ENCODE peak calls at places on chromosome 13, in ten cellular contexts. One of them, this sample, is unnamed.

GRCh38 chr13:80164451-80164850 is 176.5 kb downstream of the SPRY2 start:
- DNase-seq in activated CD4-positive, alpha-beta T cell treated with anti-CD3 and anti-CD28 coated beads, Interleukin-2, amount 50 U/mL, for 24 hours: no peak
- DNase-seq in HS-5: no peak
- DNase-seq in aorta: no peak
- DNase-seq in C1 segment of cervical spinal cord: no peak
- DNase-seq in Calu3: no peak
- DNase-seq in naive thymus-derived CD8-positive, alpha-beta T cell: no peak
- DNase-seq in iris pigment epithelial cell: no peak
- DNase-seq in non-pigmented ciliary epithelial cell: no peak
- DNase-seq in hypothalamus: no peak
- DNase-seq in this sample: no peak

GRCh38 chr13:109154546-109154945 is 525.1 kb downstream of the MYO16 start:
- DNase-seq in activated CD4-positive, alpha-beta T cell treated with anti-CD3 and anti-CD28 coated beads, Interleukin-2, amount 50 U/mL, for 24 hours: no peak
- DNase-seq in HS-5: no peak
- DNase-seq in aorta: no peak
- DNase-seq in C1 segment of cervical spinal cord: no peak
- DNase-seq in Calu3: no peak
- DNase-seq in naive thymus-derived CD8-positive, alpha-beta T cell: no peak
- DNase-seq in iris pigment epithelial cell: peak
- DNase-seq in non-pigmented ciliary epithelial cell: no peak
- DNase-seq in hypothalamus: no peak
- DNase-seq in this sample: no peak

GRCh38 chr13:95087746-95088305 is 213.4 kb downstream of the ABCC4 start:
- DNase-seq in activated CD4-positive, alpha-beta T cell treated with anti-CD3 and anti-CD28 coated beads, Interleukin-2, amount 50 U/mL, for 24 hours: no peak
- DNase-seq in HS-5: no peak
- DNase-seq in aorta: no peak
- DNase-seq in C1 segment of cervical spinal cord: no peak
- DNase-seq in Calu3: no peak
- DNase-seq in naive thymus-derived CD8-positive, alpha-beta T cell: no peak
- DNase-seq in iris pigment epithelial cell: peak
- DNase-seq in non-pigmented ciliary epithelial cell: peak
- DNase-seq in hypothalamus: no peak
- DNase-seq in this sample: no peak

GRCh38 chr13:98794498-98794897 is 42.0 kb upstream of the SLC15A1 start:
- DNase-seq in activated CD4-positive, alpha-beta T cell treated with anti-CD3 and anti-CD28 coated beads, Interleukin-2, amount 50 U/mL, for 24 hours: no peak
- DNase-seq in HS-5: no peak
- DNase-seq in aorta: no peak
- DNase-seq in C1 segment of cervical spinal cord: no peak
- DNase-seq in Calu3: no peak
- DNase-seq in naive thymus-derived CD8-positive, alpha-beta T cell: no peak
- DNase-seq in iris pigment epithelial cell: no peak
- DNase-seq in non-pigmented ciliary epithelial cell: no peak
- DNase-seq in hypothalamus: no peak
- DNase-seq in this sample: no peak

GRCh38 chr13:97809576-97809975 is 143.9 kb upstream of the IPO5 start:
- DNase-seq in activated CD4-positive, alpha-beta T cell treated with anti-CD3 and anti-CD28 coated beads, Interleukin-2, amount 50 U/mL, for 24 hours: no peak
- DNase-seq in HS-5: no peak
- DNase-seq in aorta: no peak
- DNase-seq in C1 segment of cervical spinal cord: no peak
- DNase-seq in Calu3: no peak
- DNase-seq in naive thymus-derived CD8-positive, alpha-beta T cell: no peak
- DNase-seq in iris pigment epithelial cell: peak
- DNase-seq in non-pigmented ciliary epithelial cell: no peak
- DNase-seq in hypothalamus: no peak
- DNase-seq in this sample: no peak

GRCh38 chr13:86052141-86052540 is 252.9 kb upstream of the SLITRK6 start:
- DNase-seq in activated CD4-positive, alpha-beta T cell treated with anti-CD3 and anti-CD28 coated beads, Interleukin-2, amount 50 U/mL, for 24 hours: no peak
- DNase-seq in HS-5: no peak
- DNase-seq in aorta: no peak
- DNase-seq in C1 segment of cervical spinal cord: no peak
- DNase-seq in Calu3: no peak
- DNase-seq in naive thymus-derived CD8-positive, alpha-beta T cell: no peak
- DNase-seq in iris pigment epithelial cell: no peak
- DNase-seq in non-pigmented ciliary epithelial cell: no peak
- DNase-seq in hypothalamus: no peak
- DNase-seq in this sample: no peak

GRCh38 chr13:113882266-113882627 is 18.4 kb upstream of the GAS6 start:
- DNase-seq in activated CD4-positive, alpha-beta T cell treated with anti-CD3 and anti-CD28 coated beads, Interleukin-2, amount 50 U/mL, for 24 hours: no peak
- DNase-seq in HS-5: no peak
- DNase-seq in aorta: peak
- DNase-seq in C1 segment of cervical spinal cord: no peak
- DNase-seq in Calu3: no peak
- DNase-seq in naive thymus-derived CD8-positive, alpha-beta T cell: no peak
- DNase-seq in iris pigment epithelial cell: no peak
- DNase-seq in non-pigmented ciliary epithelial cell: no peak
- DNase-seq in hypothalamus: no peak
- DNase-seq in this sample: no peak

GRCh38 chr13:100815476-100816046 is 141.0 kb upstream of the TMTC4 start:
- DNase-seq in activated CD4-positive, alpha-beta T cell treated with anti-CD3 and anti-CD28 coated beads, Interleukin-2, amount 50 U/mL, for 24 hours: no peak
- DNase-seq in HS-5: no peak
- DNase-seq in aorta: no peak
- DNase-seq in C1 segment of cervical spinal cord: no peak
- DNase-seq in Calu3: no peak
- DNase-seq in naive thymus-derived CD8-positive, alpha-beta T cell: no peak
- DNase-seq in iris pigment epithelial cell: no peak
- DNase-seq in non-pigmented ciliary epithelial cell: no peak
- DNase-seq in hypothalamus: no peak
- DNase-seq in this sample: no peak

GRCh38 chr13:111370147-111370546 is 49.7 kb downstream of the TEX29 start:
- DNase-seq in activated CD4-positive, alpha-beta T cell treated with anti-CD3 and anti-CD28 coated beads, Interleukin-2, amount 50 U/mL, for 24 hours: no peak
- DNase-seq in HS-5: no peak
- DNase-seq in aorta: no peak
- DNase-seq in C1 segment of cervical spinal cord: no peak
- DNase-seq in Calu3: no peak
- DNase-seq in naive thymus-derived CD8-positive, alpha-beta T cell: no peak
- DNase-seq in iris pigment epithelial cell: no peak
- DNase-seq in non-pigmented ciliary epithelial cell: no peak
- DNase-seq in hypothalamus: no peak
- DNase-seq in this sample: no peak

GRCh38 chr13:94305463-94305862 is 174.0 kb downstream of the DCT start:
- DNase-seq in activated CD4-positive, alpha-beta T cell treated with anti-CD3 and anti-CD28 coated beads, Interleukin-2, amount 50 U/mL, for 24 hours: no peak
- DNase-seq in HS-5: peak
- DNase-seq in aorta: no peak
- DNase-seq in C1 segment of cervical spinal cord: no peak
- DNase-seq in Calu3: no peak
- DNase-seq in naive thymus-derived CD8-positive, alpha-beta T cell: no peak
- DNase-seq in iris pigment epithelial cell: peak
- DNase-seq in non-pigmented ciliary epithelial cell: no peak
- DNase-seq in hypothalamus: no peak
- DNase-seq in this sample: no peak

GRCh38 chr13:98041081-98041820 is 87.8 kb downstream of the IPO5 start:
- DNase-seq in activated CD4-positive, alpha-beta T cell treated with anti-CD3 and anti-CD28 coated beads, Interleukin-2, amount 50 U/mL, for 24 hours: no peak
- DNase-seq in HS-5: no peak
- DNase-seq in aorta: no peak
- DNase-seq in C1 segment of cervical spinal cord: no peak
- DNase-seq in Calu3: no peak
- DNase-seq in naive thymus-derived CD8-positive, alpha-beta T cell: no peak
- DNase-seq in iris pigment epithelial cell: no peak
- DNase-seq in non-pigmented ciliary epithelial cell: no peak
- DNase-seq in hypothalamus: no peak
- DNase-seq in this sample: no peak

GRCh38 chr13:96958286-96958891 is 35.9 kb downstream of the OXGR1 start:
- DNase-seq in activated CD4-positive, alpha-beta T cell treated with anti-CD3 and anti-CD28 coated beads, Interleukin-2, amount 50 U/mL, for 24 hours: no peak
- DNase-seq in HS-5: no peak
- DNase-seq in aorta: no peak
- DNase-seq in C1 segment of cervical spinal cord: no peak
- DNase-seq in Calu3: no peak
- DNase-seq in naive thymus-derived CD8-positive, alpha-beta T cell: no peak
- DNase-seq in iris pigment epithelial cell: peak
- DNase-seq in non-pigmented ciliary epithelial cell: no peak
- DNase-seq in hypothalamus: no peak
- DNase-seq in this sample: no peak

GRCh38 chr13:44307844-44308243 is 65.8 kb upstream of the SERP2 start:
- DNase-seq in activated CD4-positive, alpha-beta T cell treated with anti-CD3 and anti-CD28 coated beads, Interleukin-2, amount 50 U/mL, for 24 hours: no peak
- DNase-seq in HS-5: no peak
- DNase-seq in aorta: no peak
- DNase-seq in C1 segment of cervical spinal cord: no peak
- DNase-seq in Calu3: no peak
- DNase-seq in naive thymus-derived CD8-positive, alpha-beta T cell: no peak
- DNase-seq in iris pigment epithelial cell: no peak
- DNase-seq in non-pigmented ciliary epithelial cell: no peak
- DNase-seq in hypothalamus: no peak
- DNase-seq in this sample: no peak

GRCh38 chr13:33227927-33228644 is 57.5 kb downstream of the STARD13 start:
- DNase-seq in activated CD4-positive, alpha-beta T cell treated with anti-CD3 and anti-CD28 coated beads, Interleukin-2, amount 50 U/mL, for 24 hours: no peak
- DNase-seq in HS-5: no peak
- DNase-seq in aorta: no peak
- DNase-seq in C1 segment of cervical spinal cord: no peak
- DNase-seq in Calu3: no peak
- DNase-seq in naive thymus-derived CD8-positive, alpha-beta T cell: no peak
- DNase-seq in iris pigment epithelial cell: no peak
- DNase-seq in non-pigmented ciliary epithelial cell: no peak
- DNase-seq in hypothalamus: no peak
- DNase-seq in this sample: no peak

GRCh38 chr13:19910336-19911072 is 47.1 kb upstream of the ZMYM5 start:
- DNase-seq in activated CD4-positive, alpha-beta T cell treated with anti-CD3 and anti-CD28 coated beads, Interleukin-2, amount 50 U/mL, for 24 hours: no peak
- DNase-seq in HS-5: peak
- DNase-seq in aorta: no peak
- DNase-seq in C1 segment of cervical spinal cord: no peak
- DNase-seq in Calu3: peak
- DNase-seq in naive thymus-derived CD8-positive, alpha-beta T cell: no peak
- DNase-seq in iris pigment epithelial cell: peak
- DNase-seq in non-pigmented ciliary epithelial cell: peak
- DNase-seq in hypothalamus: no peak
- DNase-seq in this sample: no peak

GRCh38 chr13:42041017-42041683 is 7.3 kb upstream of the DGKH start:
- DNase-seq in activated CD4-positive, alpha-beta T cell treated with anti-CD3 and anti-CD28 coated beads, Interleukin-2, amount 50 U/mL, for 24 hours: peak
- DNase-seq in HS-5: peak
- DNase-seq in aorta: peak
- DNase-seq in C1 segment of cervical spinal cord: peak
- DNase-seq in Calu3: peak
- DNase-seq in naive thymus-derived CD8-positive, alpha-beta T cell: peak
- DNase-seq in iris pigment epithelial cell: peak
- DNase-seq in non-pigmented ciliary epithelial cell: no peak
- DNase-seq in hypothalamus: peak
- DNase-seq in this sample: peak

GRCh38 chr13:112182831-112183543 is 116.0 kb downstream of the SOX1 start:
- DNase-seq in activated CD4-positive, alpha-beta T cell treated with anti-CD3 and anti-CD28 coated beads, Interleukin-2, amount 50 U/mL, for 24 hours: no peak
- DNase-seq in HS-5: no peak
- DNase-seq in aorta: peak
- DNase-seq in C1 segment of cervical spinal cord: no peak
- DNase-seq in Calu3: no peak
- DNase-seq in naive thymus-derived CD8-positive, alpha-beta T cell: no peak
- DNase-seq in iris pigment epithelial cell: no peak
- DNase-seq in non-pigmented ciliary epithelial cell: no peak
- DNase-seq in hypothalamus: no peak
- DNase-seq in this sample: no peak

GRCh38 chr13:90686438-90686837 is 661.0 kb upstream of the MIR17HG start:
- DNase-seq in activated CD4-positive, alpha-beta T cell treated with anti-CD3 and anti-CD28 coated beads, Interleukin-2, amount 50 U/mL, for 24 hours: no peak
- DNase-seq in HS-5: peak
- DNase-seq in aorta: no peak
- DNase-seq in C1 segment of cervical spinal cord: no peak
- DNase-seq in Calu3: no peak
- DNase-seq in naive thymus-derived CD8-positive, alpha-beta T cell: no peak
- DNase-seq in iris pigment epithelial cell: peak
- DNase-seq in non-pigmented ciliary epithelial cell: peak
- DNase-seq in hypothalamus: no peak
- DNase-seq in this sample: no peak

GRCh38 chr13:36395280-36395679 is 37.0 kb upstream of the CCNA1 start:
- DNase-seq in activated CD4-positive, alpha-beta T cell treated with anti-CD3 and anti-CD28 coated beads, Interleukin-2, amount 50 U/mL, for 24 hours: no peak
- DNase-seq in HS-5: no peak
- DNase-seq in aorta: no peak
- DNase-seq in C1 segment of cervical spinal cord: no peak
- DNase-seq in Calu3: no peak
- DNase-seq in naive thymus-derived CD8-positive, alpha-beta T cell: no peak
- DNase-seq in iris pigment epithelial cell: peak
- DNase-seq in non-pigmented ciliary epithelial cell: no peak
- DNase-seq in hypothalamus: no peak
- DNase-seq in this sample: no peak

GRCh38 chr13:114043421-114044053 is 69.7 kb upstream of the C13orf46 start:
- DNase-seq in activated CD4-positive, alpha-beta T cell treated with anti-CD3 and anti-CD28 coated beads, Interleukin-2, amount 50 U/mL, for 24 hours: no peak
- DNase-seq in HS-5: no peak
- DNase-seq in aorta: no peak
- DNase-seq in C1 segment of cervical spinal cord: peak
- DNase-seq in Calu3: no peak
- DNase-seq in naive thymus-derived CD8-positive, alpha-beta T cell: peak
- DNase-seq in iris pigment epithelial cell: peak
- DNase-seq in non-pigmented ciliary epithelial cell: no peak
- DNase-seq in hypothalamus: no peak
- DNase-seq in this sample: no peak

GRCh38 chr13:60617863-60618733 is 221.1 kb downstream of the TDRD3 start:
- DNase-seq in activated CD4-positive, alpha-beta T cell treated with anti-CD3 and anti-CD28 coated beads, Interleukin-2, amount 50 U/mL, for 24 hours: no peak
- DNase-seq in HS-5: no peak
- DNase-seq in aorta: no peak
- DNase-seq in C1 segment of cervical spinal cord: no peak
- DNase-seq in Calu3: no peak
- DNase-seq in naive thymus-derived CD8-positive, alpha-beta T cell: no peak
- DNase-seq in iris pigment epithelial cell: peak
- DNase-seq in non-pigmented ciliary epithelial cell: peak
- DNase-seq in hypothalamus: no peak
- DNase-seq in this sample: no peak

GRCh38 chr13:112606125-112607001 is 18.4 kb upstream of the TUBGCP3 start:
- DNase-seq in activated CD4-positive, alpha-beta T cell treated with anti-CD3 and anti-CD28 coated beads, Interleukin-2, amount 50 U/mL, for 24 hours: peak
- DNase-seq in HS-5: no peak
- DNase-seq in aorta: peak
- DNase-seq in C1 segment of cervical spinal cord: peak
- DNase-seq in Calu3: peak
- DNase-seq in naive thymus-derived CD8-positive, alpha-beta T cell: peak
- DNase-seq in iris pigment epithelial cell: peak
- DNase-seq in non-pigmented ciliary epithelial cell: no peak
- DNase-seq in hypothalamus: peak
- DNase-seq in this sample: peak

GRCh38 chr13:53200498-53201453 is 172.2 kb downstream of the OLFM4 start:
- DNase-seq in activated CD4-positive, alpha-beta T cell treated with anti-CD3 and anti-CD28 coated beads, Interleukin-2, amount 50 U/mL, for 24 hours: no peak
- DNase-seq in HS-5: no peak
- DNase-seq in aorta: peak
- DNase-seq in C1 segment of cervical spinal cord: no peak
- DNase-seq in Calu3: no peak
- DNase-seq in naive thymus-derived CD8-positive, alpha-beta T cell: no peak
- DNase-seq in iris pigment epithelial cell: peak
- DNase-seq in non-pigmented ciliary epithelial cell: no peak
- DNase-seq in hypothalamus: peak
- DNase-seq in this sample: no peak

GRCh38 chr13:39825886-39826285 is 170.4 kb downstream of the COG6 start:
- DNase-seq in activated CD4-positive, alpha-beta T cell treated with anti-CD3 and anti-CD28 coated beads, Interleukin-2, amount 50 U/mL, for 24 hours: no peak
- DNase-seq in HS-5: no peak
- DNase-seq in aorta: no peak
- DNase-seq in C1 segment of cervical spinal cord: no peak
- DNase-seq in Calu3: no peak
- DNase-seq in naive thymus-derived CD8-positive, alpha-beta T cell: no peak
- DNase-seq in iris pigment epithelial cell: no peak
- DNase-seq in non-pigmented ciliary epithelial cell: no peak
- DNase-seq in hypothalamus: no peak
- DNase-seq in this sample: no peak

GRCh38 chr13:98992355-98992754 is 14.5 kb upstream of the DOCK9 start:
- DNase-seq in activated CD4-positive, alpha-beta T cell treated with anti-CD3 and anti-CD28 coated beads, Interleukin-2, amount 50 U/mL, for 24 hours: no peak
- DNase-seq in HS-5: no peak
- DNase-seq in aorta: no peak
- DNase-seq in C1 segment of cervical spinal cord: no peak
- DNase-seq in Calu3: no peak
- DNase-seq in naive thymus-derived CD8-positive, alpha-beta T cell: no peak
- DNase-seq in iris pigment epithelial cell: no peak
- DNase-seq in non-pigmented ciliary epithelial cell: no peak
- DNase-seq in hypothalamus: no peak
- DNase-seq in this sample: no peak

GRCh38 chr13:39959497-39959896 is 304.0 kb downstream of the COG6 start:
- DNase-seq in activated CD4-positive, alpha-beta T cell treated with anti-CD3 and anti-CD28 coated beads, Interleukin-2, amount 50 U/mL, for 24 hours: no peak
- DNase-seq in HS-5: no peak
- DNase-seq in aorta: no peak
- DNase-seq in C1 segment of cervical spinal cord: no peak
- DNase-seq in Calu3: no peak
- DNase-seq in naive thymus-derived CD8-positive, alpha-beta T cell: no peak
- DNase-seq in iris pigment epithelial cell: peak
- DNase-seq in non-pigmented ciliary epithelial cell: no peak
- DNase-seq in hypothalamus: no peak
- DNase-seq in this sample: no peak

GRCh38 chr13:27229642-27230041 is 21.7 kb upstream of the RPL21 start:
- DNase-seq in activated CD4-positive, alpha-beta T cell treated with anti-CD3 and anti-CD28 coated beads, Interleukin-2, amount 50 U/mL, for 24 hours: no peak
- DNase-seq in HS-5: no peak
- DNase-seq in aorta: no peak
- DNase-seq in C1 segment of cervical spinal cord: no peak
- DNase-seq in Calu3: no peak
- DNase-seq in naive thymus-derived CD8-positive, alpha-beta T cell: no peak
- DNase-seq in iris pigment epithelial cell: no peak
- DNase-seq in non-pigmented ciliary epithelial cell: no peak
- DNase-seq in hypothalamus: no peak
- DNase-seq in this sample: no peak

GRCh38 chr13:27962982-27963381 is 6.1 kb downstream of the CDX2 start:
- DNase-seq in activated CD4-positive, alpha-beta T cell treated with anti-CD3 and anti-CD28 coated beads, Interleukin-2, amount 50 U/mL, for 24 hours: no peak
- DNase-seq in HS-5: no peak
- DNase-seq in aorta: no peak
- DNase-seq in C1 segment of cervical spinal cord: no peak
- DNase-seq in Calu3: no peak
- DNase-seq in naive thymus-derived CD8-positive, alpha-beta T cell: no peak
- DNase-seq in iris pigment epithelial cell: no peak
- DNase-seq in non-pigmented ciliary epithelial cell: no peak
- DNase-seq in hypothalamus: no peak
- DNase-seq in this sample: no peak

This sample was measured in activated gamma-delta T cell treated with anti-CD3 and anti-CD28 coated beads, Interleukin-2, amount 50 U/mL, for 16 hours.